ENCODE peak calls at places on chromosomes 6 and 20, in nine cellular contexts. X is colonic mucosa; N is CD4-positive, alpha-beta T cell; D is choroid plexus epithelial cell; O is brain microvascular endothelial cell; P is HCT116; B is endothelial cell; T is PC-9; J is right lobe of liver. F is an unnamed sample.

GRCh38 chr20:62236997-62237771 is 1.1 kb upstream of the OSBPL2 start:
- DNase-seq in D (no peak), T (no peak), J (no peak), O (no peak), P (no peak), B (no peak), N (no peak), X (no peak), F (no peak)

GRCh38 chr6:30782425-30783014 is 38.2 kb upstream of the IER3 start:
- DNase-seq in D (no peak), T (peak), N (no peak), P (peak), X (no peak), J (no peak), B (no peak), O (no peak), F (peak)

GRCh38 chr20:20333866-20334265 is 34.0 kb upstream of the INSM1 start:
- DNase-seq in N (no peak), D (no peak), X (no peak), T (no peak), J (no peak), P (no peak), O (no peak), B (no peak), F (no peak)

GRCh38 chr20:25576783-25577530 is 8.4 kb downstream of the NINL start:
- DNase-seq in B (no peak), D (no peak), O (no peak), N (no peak), X (no peak), J (no peak), P (no peak), T (no peak), F (no peak)

GRCh38 chr20:61436674-61437279 is 184.7 kb downstream of the CDH4 start:
- DNase-seq in O (no peak), X (no peak), B (peak), T (no peak), J (no peak), N (no peak), D (peak), P (no peak), F (peak)

GRCh38 chr6:69729870-69730449 is 66.8 kb downstream of the LMBRD1 start:
- DNase-seq in P (no peak), J (no peak), D (peak), O (no peak), N (no peak), T (no peak), B (no peak), X (no peak), F (no peak)

GRCh38 chr20:50305636-50306477 is 115.2 kb downstream of the CEBPB start:
- DNase-seq in T (peak), J (peak), P (no peak), O (no peak), D (peak), N (no peak), X (peak), B (no peak), F (peak)

GRCh38 chr6:168660400-168660945 is 219.5 kb downstream of the SMOC2 start:
- DNase-seq in X (no peak), N (no peak), O (no peak), T (no peak), P (no peak), B (no peak), D (no peak), J (no peak), F (no peak)

GRCh38 chr6:44341095-44341890 is 1.2 kb upstream of the SPATS1 start:
- DNase-seq in T (no peak), O (no peak), N (no peak), D (no peak), B (no peak), J (no peak), P (no peak), X (no peak), F (no peak)

GRCh38 chr20:16927031-16927430 is 178.9 kb downstream of the OTOR start:
- DNase-seq in D (no peak), X (no peak), P (no peak), O (no peak), J (no peak), T (no peak), B (no peak), N (no peak), F (no peak)

GRCh38 chr20:25011831-25012241 is 19.3 kb upstream of the APMAP start:
- DNase-seq in D (no peak), J (peak), T (no peak), O (no peak), B (no peak), X (no peak), N (no peak), P (no peak), F (no peak)

GRCh38 chr20:4916991-4917881 is 84.1 kb downstream of the SLC23A2 start:
- DNase-seq in X (no peak), B (no peak), P (no peak), D (peak), J (no peak), O (peak), N (no peak), T (peak), F (peak)

GRCh38 chr20:9996944-9997343 is 37.8 kb upstream of the ANKEF1 start:
- DNase-seq in T (no peak), J (no peak), O (peak), P (no peak), D (no peak), B (no peak), N (no peak), X (no peak), F (no peak)

GRCh38 chr20:62581806-62582205 is 60.5 kb upstream of the SLCO4A1 start:
- DNase-seq in T (no peak), D (no peak), P (no peak), X (no peak), B (no peak), O (no peak), N (no peak), J (no peak), F (no peak)

GRCh38 chr20:3785240-3786125 is 1.1 kb downstream of the CENPB start:
- DNase-seq in P (no peak), J (no peak), D (no peak), B (no peak), X (no peak), O (no peak), T (no peak), N (no peak), F (peak)

GRCh38 chr6:68559716-68560115 is 75.4 kb upstream of the ADGRB3 start:
- DNase-seq in T (no peak), D (no peak), O (no peak), N (no peak), B (peak), P (no peak), X (no peak), J (no peak), F (no peak)

GRCh38 chr6:57207141-57207540 is 15.0 kb downstream of the RAB23 start:
- DNase-seq in D (peak), N (no peak), X (no peak), P (no peak), T (no peak), B (no peak), J (no peak), O (no peak), F (peak)

GRCh38 chr6:11142296-11143027 is 30.9 kb upstream of the ERVFRD-1 start:
- DNase-seq in O (no peak), X (no peak), D (no peak), T (no peak), J (no peak), P (no peak), B (no peak), N (no peak), F (peak)

GRCh38 chr6:153145591-153145990 is 14.5 kb upstream of the RGS17 start:
- DNase-seq in X (no peak), N (no peak), D (no peak), J (no peak), T (no peak), P (no peak), O (no peak), B (no peak), F (no peak)

GRCh38 chr6:129679758-129680157 is 30.2 kb downstream of the ARHGAP18 start:
- DNase-seq in P (no peak), D (no peak), J (no peak), T (no peak), N (no peak), B (no peak), X (no peak), O (no peak), F (no peak)

GRCh38 chr6:128005009-128005408 is 104.2 kb upstream of the THEMIS start:
- DNase-seq in B (no peak), J (no peak), O (no peak), D (peak), N (no peak), P (no peak), X (no peak), T (no peak), F (no peak)

GRCh38 chr20:60039526-60039925 is 81.3 kb downstream of the CDH26 start:
- DNase-seq in P (no peak), B (no peak), J (no peak), O (no peak), T (no peak), X (no peak), D (no peak), N (no peak), F (no peak)

GRCh38 chr20:60038400-60038799 is 80.2 kb downstream of the CDH26 start:
- DNase-seq in X (no peak), B (no peak), D (no peak), N (no peak), O (no peak), P (no peak), J (no peak), T (no peak), F (no peak)

GRCh38 chr20:60036346-60037119 is 78.3 kb downstream of the CDH26 start:
- DNase-seq in O (no peak), J (no peak), N (no peak), T (no peak), P (no peak), X (no peak), B (no peak), D (no peak), F (no peak)

GRCh38 chr20:60035486-60035885 is 77.3 kb downstream of the CDH26 start:
- DNase-seq in B (no peak), X (no peak), T (no peak), N (no peak), J (no peak), O (no peak), P (no peak), D (no peak), F (no peak)

GRCh38 chr20:60037120-60037499 is 78.9 kb downstream of the CDH26 start:
- DNase-seq in X (no peak), O (peak), J (no peak), D (peak), T (no peak), B (no peak), P (no peak), N (no peak), F (peak)
- TF ChIP-seq CTCF in X (no peak), O (peak), J (no peak), D (no peak), T (no peak), B (no peak), P (no peak), N (no peak), F (peak)

GRCh38 chr6:111798281-111798725 is 74.9 kb downstream of the FYN start:
- DNase-seq in O (no peak), N (no peak), P (no peak), D (no peak), J (no peak), T (peak), X (no peak), B (no peak), F (no peak)

GRCh38 chr6:111802720-111803119 is 70.5 kb downstream of the FYN start:
- DNase-seq in B (no peak), T (no peak), P (no peak), D (no peak), N (no peak), X (no peak), O (no peak), J (no peak), F (no peak)

GRCh38 chr6:111800468-111800760 is 72.8 kb downstream of the FYN start:
- DNase-seq in J (no peak), T (no peak), O (no peak), P (no peak), X (no peak), D (no peak), N (no peak), B (no peak), F (no peak)

GRCh38 chr6:111800821-111801220 is 72.4 kb downstream of the FYN start:
- DNase-seq in P (no peak), J (no peak), O (no peak), N (no peak), B (no peak), X (no peak), D (no peak), T (peak), F (peak)

GRCh38 chr6:111799576-111800467 is 73.4 kb downstream of the FYN start:
- DNase-seq in P (no peak), J (no peak), O (no peak), T (no peak), N (no peak), X (no peak), B (no peak), D (no peak), F (no peak)
- TF ChIP-seq CTCF in P (no peak), J (no peak), O (peak), T (no peak), N (no peak), X (no peak), B (no peak), D (peak), F (peak)

GRCh38 chr6:7813704-7814103 is 87.8 kb downstream of the BMP6 start:
- DNase-seq in B (no peak), J (no peak), O (no peak), T (no peak), N (no peak), D (no peak), X (no peak), P (peak), F (no peak)
- TF ChIP-seq CTCF in B (no peak), J (no peak), O (no peak), T (no peak), N (no peak), D (no peak), X (no peak), P (peak), F (peak)

GRCh38 chr20:54123587-54124180 is 50.1 kb downstream of the CYP24A1 start:
- DNase-seq in P (peak), N (no peak), D (peak), T (peak), B (no peak), X (peak), J (peak), O (peak), F (peak)
- TF ChIP-seq CTCF in P (no peak), N (no peak), D (no peak), T (no peak), B (no peak), X (no peak), J (no peak), O (no peak), F (no peak)

DNA sequence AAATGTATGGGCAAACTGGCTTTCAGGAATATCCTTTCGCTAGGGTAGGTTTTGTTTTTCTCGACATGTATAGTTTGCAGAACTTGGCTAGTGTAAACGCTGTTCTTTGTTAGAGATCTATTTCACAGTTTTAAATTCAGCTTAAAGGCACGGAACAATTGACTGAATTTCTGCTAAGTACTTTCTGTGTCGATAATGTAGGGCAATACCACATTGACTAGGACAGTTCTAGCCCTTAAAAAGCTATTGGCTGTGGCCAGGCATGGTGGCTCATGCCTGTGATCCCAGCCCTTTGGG is 92.8 kb downstream of the CEP57L1 start:
- DNase-seq in O (no peak), T (no peak), N (no peak), B (no peak), J (no peak), D (no peak), P (no peak), X (no peak), F (no peak)
- TF ChIP-seq CTCF in O (no peak), T (no peak), N (no peak), B (peak), J (no peak), D (no peak), P (peak), X (no peak), F (peak)

GRCh38 chr6:82589509-82590206 is 226.0 kb downstream of the TPBG start:
- DNase-seq in B (peak), N (no peak), T (peak), X (no peak), O (peak), J (no peak), P (peak), D (peak), F (peak)

GRCh38 chr6:82588020-82588419 is 224.4 kb downstream of the TPBG start:
- DNase-seq in D (no peak), J (no peak), P (no peak), B (no peak), X (no peak), T (no peak), O (no peak), N (no peak), F (no peak)

GRCh38 chr6:82588859-82589412 is 225.3 kb downstream of the TPBG start:
- DNase-seq in N (no peak), P (no peak), X (no peak), J (no peak), O (no peak), T (no peak), B (no peak), D (no peak), F (no peak)
- TF ChIP-seq CTCF in N (no peak), P (no peak), X (no peak), J (no peak), O (no peak), T (no peak), B (no peak), D (no peak), F (no peak)

DNA sequence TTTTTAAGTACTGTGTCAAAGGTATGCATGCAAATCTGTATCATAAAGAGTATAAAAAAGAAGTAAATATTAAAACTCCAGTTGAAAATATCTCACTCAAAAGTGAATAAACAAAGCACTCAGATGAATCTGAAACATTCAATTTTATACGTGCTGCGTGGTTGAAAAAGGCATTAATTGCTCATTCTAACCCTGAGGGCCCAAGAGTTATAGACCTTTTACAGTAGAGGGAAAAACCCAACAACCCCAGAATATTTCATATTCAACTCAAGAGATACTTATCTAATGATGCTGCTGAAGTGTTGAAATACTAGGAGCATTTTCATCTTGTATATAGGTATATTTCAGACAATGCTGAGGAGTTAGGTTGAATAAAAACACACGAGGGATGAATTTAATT is 862.8 kb upstream of the CITED2 start:
- DNase-seq in P (no peak), N (no peak), B (no peak), O (no peak), J (no peak), D (no peak), X (no peak), T (no peak), F (no peak)
- TF ChIP-seq CTCF in P (no peak), N (no peak), B (no peak), O (no peak), J (no peak), D (no peak), X (no peak), T (no peak), F (no peak)

DNA sequence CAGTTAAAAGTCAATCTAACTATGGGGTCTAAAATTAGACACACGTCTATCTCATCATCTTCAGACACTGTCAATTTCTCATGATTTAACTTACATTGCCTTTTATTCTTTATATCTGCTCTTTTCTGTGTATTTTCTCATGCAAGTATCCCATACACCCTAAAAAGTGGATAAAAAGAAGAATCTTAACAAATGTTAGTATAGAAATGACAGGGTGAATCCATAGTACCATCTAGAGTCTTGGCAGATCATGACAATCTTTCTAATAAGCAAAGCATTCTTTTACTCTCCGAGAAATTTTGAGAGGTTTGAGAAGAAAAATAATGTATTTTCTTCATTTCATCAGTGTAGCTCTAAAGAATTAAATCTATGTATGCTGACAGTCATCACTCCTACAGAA is 382.7 kb downstream of the C6orf118 start:
- DNase-seq in T (no peak), O (no peak), P (no peak), N (no peak), D (peak), B (no peak), J (no peak), X (no peak), F (no peak)
- TF ChIP-seq CTCF in T (no peak), O (no peak), P (no peak), N (no peak), D (no peak), B (no peak), J (no peak), X (no peak), F (no peak)